ENCODE peak calls at places on chromosomes 7 and 10, in six cellular contexts. Y is MM.1S, M is endodermal cell, J is SJSA1, H is breast epithelium, Z is PC-3. L is an unnamed sample. For H3K36me3, the result is how much of the 10 kb centered on the place peaks cover.

GRCh38 chr7:140275069-140275961 is 98.5 kb upstream of the KDM7A start:
- DNase-seq in Y (no peak), M (no peak), J (no peak), H (no peak), Z (no peak), L (no peak)

GRCh38 chr10:26855186-26855585 is 5.6 kb downstream of the ABI1 start:
- DNase-seq in Y (no peak), M (no peak), J (no peak), H (no peak), Z (peak), L (no peak)

GRCh38 chr7:47885309-47886000 is 62.8 kb downstream of the PKD1L1 start:
- DNase-seq in Y (no peak), M (no peak), J (no peak), H (no peak), Z (no peak), L (no peak)

GRCh38 chr7:21507627-21508343 is 35.1 kb upstream of the DNAH11 start:
- DNase-seq in Y (peak), M (peak), J (peak), H (no peak), Z (peak), L (peak)

GRCh38 chr10:59362991-59363390 is 642 bp upstream of the FAM13C start:
- DNase-seq in Y (no peak), M (peak), J (peak), H (peak), Z (peak), L (no peak)

GRCh38 chr7:78953726-78954363 is 499.6 kb downstream of the MAGI2 start:
- DNase-seq in Y (no peak), M (no peak), J (no peak), H (no peak), Z (no peak), L (no peak)

GRCh38 chr10:639001-639750 is 50.3 kb downstream of the DIP2C start:
- DNase-seq in Y (no peak), M (no peak), J (no peak), H (no peak), Z (no peak), L (no peak)

GRCh38 chr10:99905971-99906370 is 103.8 kb downstream of the DNMBP start:
- DNase-seq in Y (no peak), M (no peak), J (no peak), H (no peak), Z (no peak), L (no peak)

GRCh38 chr10:42984761-42985325 is 92.0 kb upstream of the RET start:
- DNase-seq in Y (no peak), M (no peak), J (no peak), H (peak), Z (no peak), L (no peak)

GRCh38 chr7:24548390-24548789 is 24.9 kb upstream of the PALS2 start:
- DNase-seq in Y (no peak), M (no peak), J (no peak), H (no peak), Z (no peak), L (no peak)

GRCh38 chr7:30630986-30631385 is 36.3 kb downstream of the GARS1 start:
- DNase-seq in Y (no peak), M (no peak), J (no peak), H (no peak), Z (no peak), L (no peak)

GRCh38 chr7:30626984-30627383 is 32.3 kb downstream of the GARS1 start:
- DNase-seq in Y (no peak), M (no peak), J (no peak), H (no peak), Z (no peak), L (no peak)

DNA sequence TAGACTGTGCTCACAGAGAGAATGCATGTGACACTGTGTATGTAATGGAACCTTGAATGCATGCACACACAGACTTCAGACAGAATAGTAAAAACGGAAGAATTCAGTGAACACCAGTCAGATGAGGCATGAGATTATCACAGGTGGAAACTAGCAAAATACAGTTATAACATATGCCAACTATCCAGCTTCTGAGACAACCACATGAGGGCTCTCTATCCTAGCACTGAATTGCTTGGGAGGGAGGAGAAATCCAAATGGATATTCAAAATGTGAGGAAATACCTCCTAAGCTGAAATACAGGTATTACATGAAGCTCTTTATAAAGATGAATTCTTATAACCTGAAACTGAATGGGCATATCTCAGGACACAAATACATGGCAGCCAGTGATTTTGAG is 30.6 kb downstream of the GARS1 start:
- DNase-seq in Y (no peak), M (no peak), J (no peak), H (no peak), Z (no peak), L (no peak)
- H3K36me3 ChIP-seq in Y (under half), M (half or more), J (half or more), H (under half), Z (half or more), L (half or more)

GRCh38 chr7:2786607-2787116 is 57.4 kb downstream of the GNA12 start:
- DNase-seq in Y (no peak), M (no peak), J (no peak), H (no peak), Z (no peak), L (no peak)
- H3K36me3 ChIP-seq in Y (under half), M (half or more), J (half or more), H (under half), Z (under half), L (under half)

DNA sequence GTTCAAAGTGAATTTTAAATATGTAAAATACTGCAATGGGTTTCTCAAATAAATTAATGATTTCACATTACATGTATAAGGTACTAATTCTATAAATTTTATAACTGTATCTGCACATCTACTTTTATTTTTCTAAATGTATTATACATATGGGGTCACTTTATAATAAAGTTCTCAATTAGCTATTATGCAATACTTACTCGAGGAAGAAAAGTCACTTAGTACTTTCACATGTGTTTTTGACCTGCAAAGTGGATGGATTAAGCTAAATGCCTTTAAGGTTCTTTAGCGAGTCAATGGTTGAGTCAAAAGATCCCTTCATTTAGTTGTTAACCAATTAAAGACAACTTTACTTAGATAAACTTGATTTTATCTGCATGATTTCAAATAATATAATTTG is 437.8 kb downstream of the ANKRD7 start:
- DNase-seq in Y (no peak), M (no peak), J (no peak), H (no peak), Z (no peak), L (no peak)
- H3K36me3 ChIP-seq in Y (under half), M (under half), J (under half), H (under half), Z (under half), L (under half)

GRCh38 chr10:86512137-86512536 is 9.5 kb downstream of the WAPL start:
- DNase-seq in Y (no peak), M (no peak), J (no peak), H (no peak), Z (no peak), L (no peak)
- H3K36me3 ChIP-seq in Y (under half), M (half or more), J (half or more), H (under half), Z (under half), L (under half)

GRCh38 chr7:75056476-75056875 is 17.1 kb downstream of the RCC1L start:
- DNase-seq in Y (no peak), M (no peak), J (no peak), H (no peak), Z (no peak), L (no peak)

GRCh38 chr7:75055830-75056431 is 17.7 kb downstream of the RCC1L start:
- DNase-seq in Y (no peak), M (no peak), J (no peak), H (no peak), Z (no peak), L (no peak)

GRCh38 chr7:75050501-75050900 is 23.1 kb downstream of the RCC1L start:
- DNase-seq in Y (no peak), M (no peak), J (no peak), H (no peak), Z (no peak), L (no peak)

GRCh38 chr7:75058406-75058805 is 15.2 kb downstream of the RCC1L start:
- DNase-seq in Y (no peak), M (no peak), J (no peak), H (no peak), Z (no peak), L (peak)

GRCh38 chr7:75054744-75055527 is 18.7 kb downstream of the RCC1L start:
- DNase-seq in Y (no peak), M (no peak), J (no peak), H (no peak), Z (peak), L (no peak)
- H3K36me3 ChIP-seq in Y (under half), M (half or more), J (half or more), H (under half), Z (under half), L (under half)

GRCh38 chr7:22879285-22879684 is 56.6 kb upstream of the TOMM7 start:
- DNase-seq in Y (no peak), M (no peak), J (no peak), H (no peak), Z (no peak), L (no peak)

GRCh38 chr7:22875475-22875874 is 52.8 kb upstream of the TOMM7 start:
- DNase-seq in Y (no peak), M (no peak), J (no peak), H (no peak), Z (no peak), L (no peak)

GRCh38 chr7:22876986-22877729 is 54.5 kb upstream of the TOMM7 start:
- DNase-seq in Y (no peak), M (no peak), J (no peak), H (no peak), Z (no peak), L (no peak)

GRCh38 chr7:22874904-22875303 is 52.3 kb upstream of the TOMM7 start:
- DNase-seq in Y (no peak), M (no peak), J (no peak), H (no peak), Z (no peak), L (no peak)

DNA sequence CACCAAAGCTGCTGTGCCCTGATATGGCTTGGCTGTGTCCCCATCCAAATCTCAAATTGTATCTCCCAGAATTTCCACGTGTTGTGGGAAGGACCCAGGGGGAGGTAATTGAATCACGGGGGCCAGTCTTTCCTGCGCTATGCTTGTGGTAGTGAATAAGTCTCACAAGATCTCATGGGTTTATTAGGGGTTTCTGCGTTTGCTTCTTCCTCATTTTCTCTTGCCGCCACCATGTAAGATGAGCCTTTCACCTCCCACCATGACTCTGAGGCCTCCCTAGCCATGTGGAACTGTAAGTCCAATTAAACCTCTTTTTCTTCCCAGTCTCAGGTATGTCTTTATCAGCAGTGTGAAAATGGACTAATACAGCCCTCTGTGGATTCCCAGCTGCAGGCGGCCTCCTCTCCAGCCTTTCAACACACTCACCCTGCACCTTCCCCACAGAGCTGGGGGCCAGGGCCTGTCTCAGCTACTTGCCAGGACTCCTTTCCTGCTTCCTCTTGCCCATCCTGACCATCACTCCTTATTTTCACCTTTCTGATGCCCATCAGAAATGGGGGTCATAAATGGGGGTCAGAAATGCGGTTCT is 57.2 kb upstream of the TOMM7 start:
- DNase-seq in Y (no peak), M (peak), J (no peak), H (no peak), Z (no peak), L (no peak)
- H3K36me3 ChIP-seq in Y (under half), M (under half), J (under half), H (under half), Z (under half), L (under half)

GRCh38 chr7:98996162-98996552 is 117.8 kb downstream of the TRRAP start:
- DNase-seq in Y (no peak), M (no peak), J (no peak), H (no peak), Z (no peak), L (no peak)
- H3K36me3 ChIP-seq in Y (under half), M (half or more), J (half or more), H (under half), Z (under half), L (half or more)

DNA sequence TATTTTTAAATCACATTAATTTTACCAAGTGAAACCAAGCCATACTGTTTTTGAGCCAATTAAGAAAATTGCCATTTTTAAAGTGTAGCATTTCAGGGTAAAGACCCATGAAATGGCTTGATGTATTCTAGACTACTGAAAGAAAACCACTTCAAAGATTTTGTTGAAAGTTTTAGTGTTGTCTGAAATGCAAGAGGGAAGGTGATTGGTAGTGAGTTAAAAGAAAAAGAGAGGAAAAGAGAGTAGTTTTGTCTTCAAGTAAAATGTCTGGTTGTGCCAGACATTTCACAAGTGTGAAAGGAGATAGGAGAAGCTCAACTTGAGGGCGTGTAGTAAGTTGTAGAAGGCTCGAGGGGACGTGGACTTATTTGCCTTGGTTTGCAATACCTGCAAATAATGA is 41.6 kb downstream of the CALML5 start:
- DNase-seq in Y (no peak), M (no peak), J (no peak), H (no peak), Z (no peak), L (peak)
- H3K36me3 ChIP-seq in Y (under half), M (half or more), J (half or more), H (under half), Z (half or more), L (under half)

DNA sequence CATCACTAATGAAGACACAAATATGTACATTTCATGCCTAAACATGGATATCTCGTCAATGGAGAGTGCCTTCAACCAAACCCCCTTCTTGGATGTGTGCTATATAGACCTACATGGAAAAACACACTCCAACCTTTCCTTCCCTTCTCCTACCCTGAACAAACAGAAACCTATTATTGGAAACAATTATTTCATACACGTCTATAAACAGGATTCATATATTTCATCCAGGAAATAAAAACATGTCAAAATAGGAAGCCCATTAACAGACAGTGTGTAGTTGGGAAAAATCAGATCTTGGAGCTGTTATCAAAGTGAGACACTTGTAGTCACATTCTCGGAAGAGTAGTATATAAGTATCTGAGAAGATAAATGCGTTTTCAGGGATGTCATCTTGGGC is 81.1 kb downstream of the NRP1 start:
- DNase-seq in Y (no peak), M (no peak), J (no peak), H (no peak), Z (peak), L (no peak)
- H3K36me3 ChIP-seq in Y (under half), M (half or more), J (half or more), H (under half), Z (half or more), L (under half)

GRCh38 chr10:10680496-10680895 is 337.2 kb upstream of the CELF2 start:
- DNase-seq in Y (no peak), M (no peak), J (no peak), H (no peak), Z (no peak), L (no peak)

DNA sequence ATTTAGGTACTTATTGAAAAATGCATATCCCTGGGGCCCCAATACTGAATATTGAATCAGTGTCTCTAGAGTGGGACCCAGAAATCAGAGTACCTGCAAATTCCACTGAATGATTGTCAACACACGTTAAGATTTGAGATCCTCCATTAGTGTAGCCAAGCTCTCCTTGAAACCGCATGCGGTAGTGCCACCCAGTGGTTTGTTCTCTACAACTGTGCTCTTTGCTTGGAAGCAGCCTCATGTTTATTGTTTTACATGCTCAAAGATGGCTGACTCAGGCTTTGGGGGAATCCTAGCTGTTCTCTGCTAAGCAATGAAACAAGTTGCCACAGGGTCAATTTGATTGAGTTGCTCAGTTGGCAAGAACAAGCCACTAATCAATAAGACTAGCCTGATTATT is 340.2 kb upstream of the CELF2 start:
- DNase-seq in Y (peak), M (peak), J (no peak), H (no peak), Z (peak), L (no peak)
- H3K36me3 ChIP-seq in Y (under half), M (under half), J (under half), H (under half), Z (under half), L (under half)